ENCODE peak calls at places on chromosome 13, in six cellular contexts. U is HCT116; F is heart left ventricle; C is CD8-positive, alpha-beta T cell; B is CD8-positive, alpha-beta memory T cell; T is endodermal cell. H is an unnamed sample. For H3K36me3, the result is how much of the 10 kb centered on the place peaks cover.

GRCh38 chr13:39913928-39914327 is 258.5 kb downstream of the COG6 start:
- DNase-seq in C (no peak), F (no peak), T (no peak), U (no peak), B (no peak), H (no peak)

GRCh38 chr13:41613984-41614581 is 156.7 kb downstream of the RGCC start:
- DNase-seq in C (no peak), U (peak), T (no peak), B (no peak), F (peak), H (no peak)

GRCh38 chr13:30685320-30685859 is 50.0 kb upstream of the ALOX5AP start:
- DNase-seq in U (no peak), F (no peak), C (no peak), T (no peak), B (no peak), H (no peak)

GRCh38 chr13:27273658-27274425 is 3.2 kb downstream of the RASL11A start:
- DNase-seq in F (no peak), C (no peak), U (no peak), T (peak), B (no peak), H (peak)

GRCh38 chr13:95956589-95957148 is 96.5 kb downstream of the UGGT2 start:
- DNase-seq in B (no peak), F (no peak), T (no peak), U (no peak), C (no peak), H (no peak)

GRCh38 chr13:50592412-50593145 is 250.9 kb downstream of the DLEU7 start:
- DNase-seq in U (no peak), B (no peak), F (no peak), T (no peak), C (no peak), H (no peak)

GRCh38 chr13:110716235-110716505 is 2.7 kb downstream of the ING1 start:
- DNase-seq in B (peak), F (peak), T (no peak), C (no peak), U (no peak), H (no peak)

GRCh38 chr13:102317593-102317992 is 84.3 kb downstream of the FGF14 start:
- DNase-seq in T (no peak), B (no peak), C (no peak), U (no peak), F (peak), H (no peak)

GRCh38 chr13:77124423-77124822 is 97.5 kb upstream of the FBXL3 start:
- DNase-seq in F (no peak), T (no peak), B (no peak), C (no peak), U (no peak), H (no peak)

GRCh38 chr13:44141213-44141724 is 232.4 kb upstream of the SERP2 start:
- DNase-seq in B (no peak), T (no peak), F (no peak), U (no peak), C (peak), H (no peak)

GRCh38 chr13:27283906-27284523 is 13.4 kb downstream of the RASL11A start:
- DNase-seq in U (peak), T (no peak), B (no peak), F (no peak), C (no peak), H (no peak)

DNA sequence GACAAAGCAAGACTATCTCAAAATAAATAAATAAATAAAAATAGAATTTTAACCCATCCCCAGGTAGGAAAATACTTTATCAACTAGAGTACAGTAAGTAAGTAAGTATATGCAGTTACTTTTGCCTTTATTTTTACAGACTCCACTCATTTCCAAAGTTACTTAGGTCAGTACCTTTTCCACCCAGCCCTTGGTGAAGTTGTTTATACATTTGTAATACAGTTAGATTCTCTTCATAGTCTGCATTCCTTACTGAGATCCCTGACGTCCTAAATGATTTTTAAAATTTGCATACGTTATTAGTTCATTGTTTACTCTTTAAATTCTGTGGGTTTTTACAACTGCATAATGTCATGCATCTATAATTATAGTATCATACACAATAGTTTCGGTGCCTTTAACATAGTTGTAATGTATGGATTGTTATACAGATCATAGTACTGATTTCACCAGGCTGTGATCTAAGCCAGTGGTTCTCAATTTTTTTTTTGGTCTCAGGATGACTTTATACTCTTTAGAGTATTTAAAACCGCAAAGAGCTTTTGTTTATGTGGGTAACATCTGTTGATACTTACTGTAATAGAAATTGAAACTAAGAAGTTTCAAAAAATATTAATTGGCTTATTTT is 10.4 kb downstream of the SETDB2 start:
- DNase-seq in B (peak), F (no peak), U (no peak), T (no peak), C (no peak), H (no peak)
- H3K36me3 ChIP-seq in B (under half), F (under half), U (under half), T (under half), C (under half), H (under half)

DNA sequence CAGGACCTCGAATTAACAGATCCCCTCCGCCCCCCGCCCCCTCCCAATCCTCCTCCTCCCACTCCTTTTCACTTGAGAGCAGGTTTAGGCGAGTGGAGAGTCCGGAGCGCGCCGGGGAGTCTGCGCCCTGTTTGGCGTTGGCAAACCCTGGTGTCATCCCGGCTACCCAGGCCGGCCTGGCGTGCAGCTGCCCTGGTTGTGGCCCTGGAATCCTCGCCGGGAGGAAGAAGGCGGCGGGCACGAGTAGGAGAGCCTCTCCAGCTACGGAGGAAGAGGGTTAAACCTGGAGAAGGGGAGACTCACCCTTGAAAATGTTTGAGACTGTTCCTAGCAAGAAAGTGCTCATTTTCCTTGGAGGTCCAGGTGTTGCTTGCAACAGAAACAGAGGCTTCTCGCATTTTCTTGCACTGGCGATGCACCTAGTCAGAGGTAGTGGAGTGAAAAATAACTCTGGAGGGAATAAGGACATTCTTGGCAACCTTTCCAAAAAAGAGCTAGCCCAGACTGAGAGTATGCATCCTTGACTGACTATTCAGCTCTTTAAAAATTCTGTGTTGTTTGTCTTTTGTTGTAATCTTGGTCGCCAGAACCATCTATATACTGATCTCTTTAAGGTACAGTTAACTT is 1.3 kb upstream of the SOX21 start:
- DNase-seq in T (peak), B (no peak), F (no peak), C (no peak), U (no peak), H (no peak)
- H3K4me3 ChIP-seq in T (peak), B (no peak), F (no peak), C (no peak), U (no peak), H (peak)

DNA sequence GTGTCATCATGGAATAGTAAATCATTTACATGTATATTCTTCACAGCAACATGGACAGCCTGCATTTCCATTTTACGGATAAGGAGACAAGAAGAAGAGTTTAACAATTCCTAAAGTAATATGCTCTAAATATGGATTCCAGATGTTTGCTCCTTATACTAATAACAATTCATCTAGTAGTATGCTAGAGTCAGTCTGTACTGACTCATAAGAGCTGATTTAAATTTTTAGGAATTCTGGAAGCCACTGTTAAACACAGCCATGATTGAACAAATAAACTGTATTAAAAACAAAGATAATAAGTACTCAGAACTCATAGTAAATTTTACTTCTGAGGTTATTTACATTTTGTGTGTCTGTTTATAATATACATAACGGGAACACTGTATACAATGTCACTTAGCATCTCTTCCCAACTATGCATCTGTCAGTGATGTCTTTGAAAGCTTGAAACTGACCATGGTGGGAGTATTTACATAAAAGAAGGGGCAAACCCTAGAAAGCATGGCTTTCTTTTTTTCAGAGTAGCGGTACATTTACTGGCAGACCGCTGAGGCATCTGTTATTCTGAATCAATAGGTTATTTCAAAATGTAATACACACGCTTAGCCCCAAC is 13.0 kb downstream of the ZC3H13 start:
- DNase-seq in T (no peak), F (no peak), B (no peak), C (no peak), U (no peak), H (no peak)
- H3K36me3 ChIP-seq in T (half or more), F (under half), B (under half), C (under half), U (under half), H (under half)

GRCh38 chr13:104837756-104838155 is 1697.7 kb downstream of the EFNB2 start:
- DNase-seq in F (no peak), C (no peak), B (no peak), U (no peak), T (no peak), H (no peak)
- H3K4me3 ChIP-seq in F (no peak), C (no peak), B (no peak), U (no peak), T (no peak), H (no peak)

DNA sequence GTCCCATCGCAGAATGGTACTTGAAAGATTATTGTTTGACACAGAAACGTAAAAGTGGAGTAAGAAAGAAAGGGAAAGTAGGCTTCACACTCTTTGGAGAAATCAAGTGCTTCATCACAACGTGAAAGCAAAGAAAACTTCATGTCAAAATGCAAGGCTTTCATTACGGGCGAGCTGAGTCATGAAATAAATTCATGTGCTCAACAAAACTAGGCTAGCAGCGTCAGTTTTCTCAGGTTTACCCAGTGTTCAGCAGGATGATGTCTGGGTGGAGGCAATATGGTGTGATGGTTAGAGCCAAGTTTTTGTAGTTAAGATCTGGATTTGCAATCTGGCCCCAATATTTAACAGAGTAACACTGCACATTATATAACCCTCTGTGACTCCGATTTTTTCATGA is 128.0 kb downstream of the TRPC4 start:
- DNase-seq in T (no peak), U (no peak), B (no peak), C (no peak), F (no peak), H (no peak)
- H3K36me3 ChIP-seq in T (under half), U (under half), B (under half), C (under half), F (under half), H (under half)

DNA sequence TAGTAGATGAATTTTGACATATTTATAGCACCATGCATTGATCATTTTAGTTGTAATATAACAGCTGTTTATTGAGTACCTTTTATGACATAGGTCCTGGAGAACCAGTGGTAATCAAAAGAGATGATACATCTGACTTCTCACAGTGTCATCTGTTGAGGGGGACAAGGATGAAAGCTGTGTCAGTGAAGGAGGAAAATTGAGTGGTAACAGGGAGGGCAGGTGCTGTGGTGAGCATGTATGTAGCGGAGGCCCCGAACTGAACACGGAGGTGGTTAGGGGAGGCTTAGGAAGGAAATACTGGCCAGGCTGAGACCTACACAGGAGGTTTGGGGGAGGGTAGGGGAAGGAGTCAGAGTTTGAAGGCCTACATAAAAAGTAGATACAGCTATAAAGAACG is 199.7 kb downstream of the GGACT start:
- DNase-seq in C (no peak), T (no peak), B (no peak), U (no peak), F (no peak), H (no peak)
- H3K4me3 ChIP-seq in C (no peak), T (no peak), B (no peak), U (no peak), F (no peak), H (no peak)

GRCh38 chr13:26216042-26216441 is 6.1 kb downstream of the RNF6 start:
- DNase-seq in B (no peak), F (no peak), T (no peak), U (no peak), C (no peak), H (no peak)

GRCh38 chr13:26208292-26208691 is 13.8 kb downstream of the RNF6 start:
- DNase-seq in F (no peak), U (no peak), C (no peak), T (no peak), B (no peak), H (no peak)

GRCh38 chr13:26219726-26220125 is 2.4 kb downstream of the RNF6 start:
- DNase-seq in F (no peak), T (no peak), C (no peak), B (no peak), U (no peak), H (no peak)

GRCh38 chr13:26213345-26213744 is 8.8 kb downstream of the RNF6 start:
- DNase-seq in T (no peak), U (no peak), B (no peak), C (no peak), F (no peak), H (no peak)

DNA sequence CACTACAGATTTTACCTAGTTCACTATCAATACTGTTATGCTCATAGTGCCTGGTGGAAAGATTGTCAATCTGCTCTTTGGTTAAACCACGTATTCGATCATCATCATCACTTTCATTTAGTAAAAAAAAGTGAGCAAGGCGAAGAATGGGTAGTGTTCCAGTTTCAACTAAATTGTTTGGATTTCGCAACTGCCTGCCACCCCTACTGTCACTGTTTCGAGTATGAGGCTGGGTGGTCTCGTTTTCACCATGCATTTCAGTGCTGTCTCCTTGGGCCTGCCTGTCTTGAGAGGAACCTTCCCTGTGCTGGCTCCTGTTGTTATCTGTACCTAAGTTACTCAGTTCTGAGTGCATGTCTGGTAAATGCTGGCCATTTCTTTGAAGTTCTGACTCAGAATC is 8.1 kb downstream of the RNF6 start:
- DNase-seq in B (no peak), F (no peak), U (no peak), T (no peak), C (no peak), H (no peak)
- H3K36me3 ChIP-seq in B (half or more), F (under half), U (under half), T (half or more), C (under half), H (under half)

GRCh38 chr13:114032121-114032799 is 58.4 kb upstream of the C13orf46 start:
- DNase-seq in B (no peak), F (no peak), T (no peak), U (no peak), C (no peak), H (no peak)
- H3K4me3 ChIP-seq in B (no peak), F (no peak), T (no peak), U (no peak), C (no peak), H (no peak)